ENCODE peak calls at places on chromosomes 16 and 17, in eight cellular contexts. X is RWPE1, M is iris pigment epithelial cell, A is HFFc6, G is NCI-H187 treated with DMSO at 0.1 percent for 48 hours, E is NCI-H1105, Q is NCI-H69, N is psoas muscle. C is an unnamed sample.

GRCh38 chr17:16286009-16286946 is 67.0 kb downstream of the CENPV start:
- DNase-seq in M (peak), N (peak), G (no peak), E (no peak), Q (no peak), X (peak), A (peak), C (peak)

GRCh38 chr17:49582055-49582703 is 6.5 kb downstream of the NXPH3 start:
- DNase-seq in Q (no peak), X (no peak), N (peak), E (no peak), M (no peak), A (no peak), G (no peak), C (no peak)

GRCh38 chr17:38447502-38448095 is 19.3 kb downstream of the ARHGAP23 start:
- DNase-seq in Q (peak), N (no peak), X (no peak), A (no peak), M (no peak), G (no peak), E (no peak), C (no peak)

GRCh38 chr17:15169676-15170075 is 95.5 kb downstream of the PMP22 start:
- DNase-seq in M (peak), Q (no peak), X (no peak), N (no peak), G (no peak), A (peak), E (no peak), C (peak)

GRCh38 chr17:69473801-69474170 is 59.3 kb downstream of the MAP2K6 start:
- DNase-seq in Q (no peak), M (peak), E (no peak), G (no peak), N (no peak), X (no peak), A (peak), C (no peak)

GRCh38 chr17:74332017-74332650 is 6.1 kb downstream of the KIF19 start:
- DNase-seq in N (no peak), M (no peak), Q (peak), A (no peak), G (no peak), X (no peak), E (no peak), C (no peak)

GRCh38 chr17:17888821-17889220 is 52.0 kb upstream of the SREBF1 start:
- DNase-seq in Q (peak), E (no peak), X (no peak), N (no peak), A (no peak), M (no peak), G (no peak), C (no peak)

GRCh38 chr16:50835358-50836060 is 93.6 kb downstream of the CYLD start:
- DNase-seq in N (no peak), E (no peak), X (no peak), A (no peak), M (no peak), G (no peak), Q (no peak), C (no peak)

GRCh38 chr16:87366288-87366687 is 17.3 kb downstream of the FBXO31 start:
- DNase-seq in Q (no peak), E (no peak), N (peak), G (no peak), M (no peak), X (no peak), A (no peak), C (no peak)

GRCh38 chr16:54171855-54172537 is 114.6 kb downstream of the IRX3 start:
- DNase-seq in Q (peak), X (no peak), A (peak), M (peak), E (peak), G (no peak), N (no peak), C (no peak)

GRCh38 chr16:19859603-19860002 is 25.0 kb downstream of the GPRC5B start:
- DNase-seq in N (no peak), E (no peak), M (no peak), A (no peak), Q (no peak), G (no peak), X (no peak), C (no peak)

GRCh38 chr16:3726021-3726687 is 8.8 kb upstream of the TRAP1 start:
- DNase-seq in X (no peak), M (no peak), N (no peak), G (no peak), Q (no peak), E (no peak), A (no peak), C (no peak)

GRCh38 chr16:88384222-88385111 is 1.7 kb downstream of the ZNF469 start:
- DNase-seq in A (no peak), E (no peak), N (peak), M (no peak), G (no peak), X (no peak), Q (no peak), C (no peak)

GRCh38 chr17:28675980-28676379 is 14.0 kb downstream of the SUPT6H start:
- DNase-seq in X (peak), M (no peak), E (no peak), N (no peak), Q (peak), G (no peak), A (no peak), C (no peak)

GRCh38 chr17:77312786-77313599 is 172.2 kb downstream of the SEC14L1 start:
- DNase-seq in A (peak), X (no peak), E (no peak), Q (no peak), M (peak), G (no peak), N (peak), C (no peak)

C was measured in HTR-8/SVneo.